ENCODE peak calls at places on chromosomes 2 and 18, in six cellular contexts. One of them, this sample, is unnamed.

GRCh38 chr2:240564571-240565266 is 3.6 kb upstream of the RNPEPL1 start:
- DNase-seq in dorsolateral prefrontal cortex: no peak
- DNase-seq in posterior cingulate gyrus: no peak
- DNase-seq in left cardiac atrium: no peak
- DNase-seq in HEK293T: no peak
- DNase-seq in brain microvascular endothelial cell: no peak
- DNase-seq in this sample: no peak

GRCh38 chr2:7034313-7034712 is 117.1 kb downstream of the RNF144A start:
- DNase-seq in dorsolateral prefrontal cortex: no peak
- DNase-seq in posterior cingulate gyrus: no peak
- DNase-seq in left cardiac atrium: no peak
- DNase-seq in HEK293T: no peak
- DNase-seq in brain microvascular endothelial cell: peak
- DNase-seq in this sample: no peak

GRCh38 chr2:191713837-191714236 is 35.9 kb downstream of the NABP1 start:
- DNase-seq in dorsolateral prefrontal cortex: no peak
- DNase-seq in posterior cingulate gyrus: no peak
- DNase-seq in left cardiac atrium: no peak
- DNase-seq in HEK293T: peak
- DNase-seq in brain microvascular endothelial cell: no peak
- DNase-seq in this sample: no peak

GRCh38 chr2:169360984-169361705 is 1.2 kb downstream of the LRP2 start:
- DNase-seq in dorsolateral prefrontal cortex: no peak
- DNase-seq in posterior cingulate gyrus: peak
- DNase-seq in left cardiac atrium: no peak
- DNase-seq in HEK293T: peak
- DNase-seq in brain microvascular endothelial cell: no peak
- DNase-seq in this sample: peak

GRCh38 chr2:155357172-155357571 is 658.7 kb downstream of the KCNJ3 start:
- DNase-seq in dorsolateral prefrontal cortex: no peak
- DNase-seq in posterior cingulate gyrus: no peak
- DNase-seq in left cardiac atrium: no peak
- DNase-seq in HEK293T: no peak
- DNase-seq in brain microvascular endothelial cell: no peak
- DNase-seq in this sample: no peak

GRCh38 chr18:59270689-59271257 is 2.5 kb downstream of the RAX start:
- DNase-seq in dorsolateral prefrontal cortex: no peak
- DNase-seq in posterior cingulate gyrus: no peak
- DNase-seq in left cardiac atrium: no peak
- DNase-seq in HEK293T: no peak
- DNase-seq in brain microvascular endothelial cell: no peak
- DNase-seq in this sample: no peak

GRCh38 chr18:50637961-50638622 is 78.2 kb downstream of the MAPK4 start:
- DNase-seq in dorsolateral prefrontal cortex: no peak
- DNase-seq in posterior cingulate gyrus: no peak
- DNase-seq in left cardiac atrium: no peak
- DNase-seq in HEK293T: no peak
- DNase-seq in brain microvascular endothelial cell: no peak
- DNase-seq in this sample: no peak

GRCh38 chr2:120541972-120542670 is 193.5 kb upstream of the GLI2 start:
- DNase-seq in dorsolateral prefrontal cortex: no peak
- DNase-seq in posterior cingulate gyrus: no peak
- DNase-seq in left cardiac atrium: no peak
- DNase-seq in HEK293T: no peak
- DNase-seq in brain microvascular endothelial cell: no peak
- DNase-seq in this sample: no peak

GRCh38 chr2:53103661-53104060 is 663.9 kb upstream of the CHAC2 start:
- DNase-seq in dorsolateral prefrontal cortex: no peak
- DNase-seq in posterior cingulate gyrus: no peak
- DNase-seq in left cardiac atrium: no peak
- DNase-seq in HEK293T: no peak
- DNase-seq in brain microvascular endothelial cell: no peak
- DNase-seq in this sample: no peak

GRCh38 chr18:63137999-63138448 is 181.5 kb downstream of the BCL2 start:
- DNase-seq in dorsolateral prefrontal cortex: no peak
- DNase-seq in posterior cingulate gyrus: no peak
- DNase-seq in left cardiac atrium: peak
- DNase-seq in HEK293T: no peak
- DNase-seq in brain microvascular endothelial cell: no peak
- DNase-seq in this sample: no peak

GRCh38 chr2:47904903-47905453 is 1.3 kb downstream of the FBXO11 start:
- DNase-seq in dorsolateral prefrontal cortex: peak
- DNase-seq in posterior cingulate gyrus: peak
- DNase-seq in left cardiac atrium: peak
- DNase-seq in HEK293T: no peak
- DNase-seq in brain microvascular endothelial cell: no peak
- DNase-seq in this sample: peak

GRCh38 chr18:47983946-47984345 is 53.5 kb upstream of the SMAD2 start:
- DNase-seq in dorsolateral prefrontal cortex: no peak
- DNase-seq in posterior cingulate gyrus: no peak
- DNase-seq in left cardiac atrium: no peak
- DNase-seq in HEK293T: no peak
- DNase-seq in brain microvascular endothelial cell: no peak
- DNase-seq in this sample: no peak

GRCh38 chr18:58895385-58895784 is 30.7 kb downstream of the ZNF532 start:
- DNase-seq in dorsolateral prefrontal cortex: no peak
- DNase-seq in posterior cingulate gyrus: no peak
- DNase-seq in left cardiac atrium: no peak
- DNase-seq in HEK293T: no peak
- DNase-seq in brain microvascular endothelial cell: no peak
- DNase-seq in this sample: no peak

GRCh38 chr2:198545411-198545810 is 741.0 kb downstream of the PLCL1 start:
- DNase-seq in dorsolateral prefrontal cortex: no peak
- DNase-seq in posterior cingulate gyrus: no peak
- DNase-seq in left cardiac atrium: no peak
- DNase-seq in HEK293T: no peak
- DNase-seq in brain microvascular endothelial cell: no peak
- DNase-seq in this sample: no peak

GRCh38 chr2:96509847-96510230 is 4.7 kb upstream of the NEURL3 start:
- DNase-seq in dorsolateral prefrontal cortex: no peak
- DNase-seq in posterior cingulate gyrus: no peak
- DNase-seq in left cardiac atrium: no peak
- DNase-seq in HEK293T: no peak
- DNase-seq in brain microvascular endothelial cell: no peak
- DNase-seq in this sample: no peak

GRCh38 chr2:18345848-18346247 is 214.6 kb downstream of the RDH14 start:
- DNase-seq in dorsolateral prefrontal cortex: no peak
- DNase-seq in posterior cingulate gyrus: no peak
- DNase-seq in left cardiac atrium: peak
- DNase-seq in HEK293T: no peak
- DNase-seq in brain microvascular endothelial cell: no peak
- DNase-seq in this sample: no peak

GRCh38 chr18:49677081-49677480 is 115.2 kb downstream of the LIPG start:
- DNase-seq in dorsolateral prefrontal cortex: no peak
- DNase-seq in posterior cingulate gyrus: no peak
- DNase-seq in left cardiac atrium: no peak
- DNase-seq in HEK293T: no peak
- DNase-seq in brain microvascular endothelial cell: no peak
- DNase-seq in this sample: no peak

GRCh38 chr2:111898703-111899514 is 502 bp downstream of the MERTK start:
- DNase-seq in dorsolateral prefrontal cortex: no peak
- DNase-seq in posterior cingulate gyrus: peak
- DNase-seq in left cardiac atrium: peak
- DNase-seq in HEK293T: no peak
- DNase-seq in brain microvascular endothelial cell: no peak
- DNase-seq in this sample: no peak

GRCh38 chr18:47036298-47036874 is 965 bp upstream of the ELOA2 start:
- DNase-seq in dorsolateral prefrontal cortex: no peak
- DNase-seq in posterior cingulate gyrus: no peak
- DNase-seq in left cardiac atrium: no peak
- DNase-seq in HEK293T: peak
- DNase-seq in brain microvascular endothelial cell: peak
- DNase-seq in this sample: peak

GRCh38 chr2:6452702-6453481 is 412.8 kb downstream of the CMPK2 start:
- DNase-seq in dorsolateral prefrontal cortex: no peak
- DNase-seq in posterior cingulate gyrus: no peak
- DNase-seq in left cardiac atrium: no peak
- DNase-seq in HEK293T: no peak
- DNase-seq in brain microvascular endothelial cell: peak
- DNase-seq in this sample: no peak

GRCh38 chr2:45329045-45329677 is 281.9 kb downstream of the SRBD1 start:
- DNase-seq in dorsolateral prefrontal cortex: no peak
- DNase-seq in posterior cingulate gyrus: no peak
- DNase-seq in left cardiac atrium: no peak
- DNase-seq in HEK293T: no peak
- DNase-seq in brain microvascular endothelial cell: peak
- DNase-seq in this sample: no peak

GRCh38 chr2:96527052-96527964 is 9.2 kb upstream of the ARID5A start:
- DNase-seq in dorsolateral prefrontal cortex: no peak
- DNase-seq in posterior cingulate gyrus: no peak
- DNase-seq in left cardiac atrium: no peak
- DNase-seq in HEK293T: no peak
- DNase-seq in brain microvascular endothelial cell: no peak
- DNase-seq in this sample: peak

GRCh38 chr2:156087875-156088274 is 244.6 kb downstream of the NR4A2 start:
- DNase-seq in dorsolateral prefrontal cortex: no peak
- DNase-seq in posterior cingulate gyrus: no peak
- DNase-seq in left cardiac atrium: no peak
- DNase-seq in HEK293T: no peak
- DNase-seq in brain microvascular endothelial cell: peak
- DNase-seq in this sample: no peak

GRCh38 chr2:36737131-36737750 is 40.7 kb downstream of the VIT start:
- DNase-seq in dorsolateral prefrontal cortex: no peak
- DNase-seq in posterior cingulate gyrus: no peak
- DNase-seq in left cardiac atrium: no peak
- DNase-seq in HEK293T: no peak
- DNase-seq in brain microvascular endothelial cell: no peak
- DNase-seq in this sample: no peak

GRCh38 chr2:24822049-24822706 is 29.0 kb downstream of the CENPO start:
- DNase-seq in dorsolateral prefrontal cortex: no peak
- DNase-seq in posterior cingulate gyrus: no peak
- DNase-seq in left cardiac atrium: no peak
- DNase-seq in HEK293T: no peak
- DNase-seq in brain microvascular endothelial cell: peak
- DNase-seq in this sample: no peak

GRCh38 chr2:97267411-97268074 is 154.6 kb downstream of the ANKRD36 start:
- DNase-seq in dorsolateral prefrontal cortex: peak
- DNase-seq in posterior cingulate gyrus: peak
- DNase-seq in left cardiac atrium: peak
- DNase-seq in HEK293T: no peak
- DNase-seq in brain microvascular endothelial cell: no peak
- DNase-seq in this sample: no peak

GRCh38 chr2:202193881-202194353 is 44.5 kb downstream of the SUMO1 start:
- DNase-seq in dorsolateral prefrontal cortex: no peak
- DNase-seq in posterior cingulate gyrus: no peak
- DNase-seq in left cardiac atrium: no peak
- DNase-seq in HEK293T: no peak
- DNase-seq in brain microvascular endothelial cell: no peak
- DNase-seq in this sample: no peak

GRCh38 chr2:20314562-20315521 is 35.8 kb downstream of the PUM2 start:
- DNase-seq in dorsolateral prefrontal cortex: no peak
- DNase-seq in posterior cingulate gyrus: no peak
- DNase-seq in left cardiac atrium: no peak
- DNase-seq in HEK293T: no peak
- DNase-seq in brain microvascular endothelial cell: no peak
- DNase-seq in this sample: no peak

GRCh38 chr2:42618972-42619371 is 50.5 kb downstream of the MTA3 start:
- DNase-seq in dorsolateral prefrontal cortex: no peak
- DNase-seq in posterior cingulate gyrus: no peak
- DNase-seq in left cardiac atrium: no peak
- DNase-seq in HEK293T: no peak
- DNase-seq in brain microvascular endothelial cell: peak
- DNase-seq in this sample: no peak

GRCh38 chr2:109417701-109418335 is 195.9 kb downstream of the SEPTIN10 start:
- DNase-seq in dorsolateral prefrontal cortex: no peak
- DNase-seq in posterior cingulate gyrus: no peak
- DNase-seq in left cardiac atrium: no peak
- DNase-seq in HEK293T: no peak
- DNase-seq in brain microvascular endothelial cell: no peak
- DNase-seq in this sample: no peak

GRCh38 chr2:108266218-108266617 is 22.5 kb upstream of the SULT1C2 start:
- DNase-seq in dorsolateral prefrontal cortex: no peak
- DNase-seq in posterior cingulate gyrus: no peak
- DNase-seq in left cardiac atrium: no peak
- DNase-seq in HEK293T: no peak
- DNase-seq in brain microvascular endothelial cell: no peak
- DNase-seq in this sample: no peak

GRCh38 chr2:128663371-128664050 is 344.8 kb upstream of the HS6ST1 start:
- DNase-seq in dorsolateral prefrontal cortex: no peak
- DNase-seq in posterior cingulate gyrus: no peak
- DNase-seq in left cardiac atrium: no peak
- DNase-seq in HEK293T: no peak
- DNase-seq in brain microvascular endothelial cell: no peak
- DNase-seq in this sample: no peak

GRCh38 chr2:152542995-152543481 is 174.2 kb downstream of the PRPF40A start:
- DNase-seq in dorsolateral prefrontal cortex: peak
- DNase-seq in posterior cingulate gyrus: peak
- DNase-seq in left cardiac atrium: no peak
- DNase-seq in HEK293T: no peak
- DNase-seq in brain microvascular endothelial cell: peak
- DNase-seq in this sample: peak

GRCh38 chr18:78319264-78319663 is 660.4 kb upstream of the SALL3 start:
- DNase-seq in dorsolateral prefrontal cortex: no peak
- DNase-seq in posterior cingulate gyrus: no peak
- DNase-seq in left cardiac atrium: no peak
- DNase-seq in HEK293T: no peak
- DNase-seq in brain microvascular endothelial cell: no peak
- DNase-seq in this sample: no peak

GRCh38 chr2:190887089-190887488 is 6.5 kb downstream of the GLS start:
- DNase-seq in dorsolateral prefrontal cortex: no peak
- DNase-seq in posterior cingulate gyrus: no peak
- DNase-seq in left cardiac atrium: no peak
- DNase-seq in HEK293T: no peak
- DNase-seq in brain microvascular endothelial cell: no peak
- DNase-seq in this sample: no peak

GRCh38 chr2:143263045-143263625 is 133.9 kb downstream of the ARHGAP15 start:
- DNase-seq in dorsolateral prefrontal cortex: no peak
- DNase-seq in posterior cingulate gyrus: no peak
- DNase-seq in left cardiac atrium: no peak
- DNase-seq in HEK293T: no peak
- DNase-seq in brain microvascular endothelial cell: peak
- DNase-seq in this sample: no peak

This sample was measured in neural crest cell.